ENCODE peak calls at places on chromosome 16, in five cellular contexts. One of them, this sample, is unnamed.

GRCh38 chr16:86872833-86873232 is 294.5 kb downstream of the FOXL1 start:
- DNase-seq in stimulated activated CD4-positive, alpha-beta T cell treated with anti-CD3 and anti-CD28 coated beads, Interleukin-1b, Interleukin-23, amount 100 ng/mL, for 1 hour: no peak
- DNase-seq in cardiac fibroblast: no peak
- DNase-seq in HCT116: no peak
- DNase-seq in AG04450: no peak
- DNase-seq in this sample: no peak

GRCh38 chr16:54050281-54051210 is 236.0 kb downstream of the IRX3 start:
- DNase-seq in HCT116: no peak
- DNase-seq in cardiac fibroblast: no peak
- DNase-seq in stimulated activated CD4-positive, alpha-beta T cell treated with anti-CD3 and anti-CD28 coated beads, Interleukin-1b, Interleukin-23, amount 100 ng/mL, for 1 hour: no peak
- DNase-seq in AG04450: no peak
- DNase-seq in this sample: no peak

GRCh38 chr16:2860826-2861567 is 3.0 kb upstream of the PRSS22 start:
- DNase-seq in AG04450: no peak
- DNase-seq in HCT116: no peak
- DNase-seq in stimulated activated CD4-positive, alpha-beta T cell treated with anti-CD3 and anti-CD28 coated beads, Interleukin-1b, Interleukin-23, amount 100 ng/mL, for 1 hour: no peak
- DNase-seq in cardiac fibroblast: no peak
- DNase-seq in this sample: no peak

GRCh38 chr16:67748791-67749282 is 29.7 kb upstream of the GFOD2 start:
- DNase-seq in HCT116: no peak
- DNase-seq in cardiac fibroblast: no peak
- DNase-seq in stimulated activated CD4-positive, alpha-beta T cell treated with anti-CD3 and anti-CD28 coated beads, Interleukin-1b, Interleukin-23, amount 100 ng/mL, for 1 hour: no peak
- DNase-seq in AG04450: no peak
- DNase-seq in this sample: no peak

GRCh38 chr16:81465375-81465943 is 20.9 kb downstream of the CMIP start:
- DNase-seq in HCT116: no peak
- DNase-seq in cardiac fibroblast: no peak
- DNase-seq in AG04450: no peak
- DNase-seq in stimulated activated CD4-positive, alpha-beta T cell treated with anti-CD3 and anti-CD28 coated beads, Interleukin-1b, Interleukin-23, amount 100 ng/mL, for 1 hour: no peak
- DNase-seq in this sample: no peak

GRCh38 chr16:24178496-24178895 is 77.6 kb upstream of the CACNG3 start:
- DNase-seq in cardiac fibroblast: no peak
- DNase-seq in stimulated activated CD4-positive, alpha-beta T cell treated with anti-CD3 and anti-CD28 coated beads, Interleukin-1b, Interleukin-23, amount 100 ng/mL, for 1 hour: no peak
- DNase-seq in HCT116: no peak
- DNase-seq in AG04450: no peak
- DNase-seq in this sample: no peak

GRCh38 chr16:55672471-55672870 is 16.7 kb downstream of the SLC6A2 start:
- DNase-seq in AG04450: no peak
- DNase-seq in stimulated activated CD4-positive, alpha-beta T cell treated with anti-CD3 and anti-CD28 coated beads, Interleukin-1b, Interleukin-23, amount 100 ng/mL, for 1 hour: no peak
- DNase-seq in cardiac fibroblast: peak
- DNase-seq in HCT116: no peak
- DNase-seq in this sample: no peak

GRCh38 chr16:61362583-61362982 is 673.7 kb downstream of the CDH8 start:
- DNase-seq in AG04450: no peak
- DNase-seq in stimulated activated CD4-positive, alpha-beta T cell treated with anti-CD3 and anti-CD28 coated beads, Interleukin-1b, Interleukin-23, amount 100 ng/mL, for 1 hour: no peak
- DNase-seq in HCT116: no peak
- DNase-seq in cardiac fibroblast: no peak
- DNase-seq in this sample: no peak

GRCh38 chr16:7504844-7505243 is 172.2 kb downstream of the RBFOX1 start:
- DNase-seq in stimulated activated CD4-positive, alpha-beta T cell treated with anti-CD3 and anti-CD28 coated beads, Interleukin-1b, Interleukin-23, amount 100 ng/mL, for 1 hour: no peak
- DNase-seq in cardiac fibroblast: no peak
- DNase-seq in AG04450: no peak
- DNase-seq in HCT116: no peak
- DNase-seq in this sample: no peak

GRCh38 chr16:89197033-89197632 is 3.2 kb downstream of the SLC22A31 start:
- DNase-seq in AG04450: no peak
- DNase-seq in stimulated activated CD4-positive, alpha-beta T cell treated with anti-CD3 and anti-CD28 coated beads, Interleukin-1b, Interleukin-23, amount 100 ng/mL, for 1 hour: no peak
- DNase-seq in HCT116: no peak
- DNase-seq in cardiac fibroblast: no peak
- DNase-seq in this sample: no peak

GRCh38 chr16:27511657-27512056 is 38.1 kb downstream of the GTF3C1 start:
- DNase-seq in cardiac fibroblast: peak
- DNase-seq in stimulated activated CD4-positive, alpha-beta T cell treated with anti-CD3 and anti-CD28 coated beads, Interleukin-1b, Interleukin-23, amount 100 ng/mL, for 1 hour: no peak
- DNase-seq in HCT116: no peak
- DNase-seq in AG04450: no peak
- DNase-seq in this sample: no peak

GRCh38 chr16:86549076-86549892 is 5.8 kb downstream of the MTHFSD start:
- DNase-seq in stimulated activated CD4-positive, alpha-beta T cell treated with anti-CD3 and anti-CD28 coated beads, Interleukin-1b, Interleukin-23, amount 100 ng/mL, for 1 hour: no peak
- DNase-seq in HCT116: no peak
- DNase-seq in AG04450: no peak
- DNase-seq in cardiac fibroblast: no peak
- DNase-seq in this sample: no peak

GRCh38 chr16:24858219-24859041 is 12.7 kb downstream of the SLC5A11 start:
- DNase-seq in HCT116: no peak
- DNase-seq in cardiac fibroblast: peak
- DNase-seq in stimulated activated CD4-positive, alpha-beta T cell treated with anti-CD3 and anti-CD28 coated beads, Interleukin-1b, Interleukin-23, amount 100 ng/mL, for 1 hour: no peak
- DNase-seq in AG04450: no peak
- DNase-seq in this sample: no peak

GRCh38 chr16:68072038-68072695 is 13.0 kb upstream of the NFATC3 start:
- DNase-seq in cardiac fibroblast: no peak
- DNase-seq in stimulated activated CD4-positive, alpha-beta T cell treated with anti-CD3 and anti-CD28 coated beads, Interleukin-1b, Interleukin-23, amount 100 ng/mL, for 1 hour: no peak
- DNase-seq in HCT116: no peak
- DNase-seq in AG04450: no peak
- DNase-seq in this sample: no peak

GRCh38 chr16:76370344-76370743 is 93.1 kb downstream of the CNTNAP4 start:
- DNase-seq in stimulated activated CD4-positive, alpha-beta T cell treated with anti-CD3 and anti-CD28 coated beads, Interleukin-1b, Interleukin-23, amount 100 ng/mL, for 1 hour: no peak
- DNase-seq in cardiac fibroblast: no peak
- DNase-seq in AG04450: no peak
- DNase-seq in HCT116: no peak
- DNase-seq in this sample: no peak

GRCh38 chr16:27639588-27640276 is 89.8 kb downstream of the KATNIP start:
- DNase-seq in stimulated activated CD4-positive, alpha-beta T cell treated with anti-CD3 and anti-CD28 coated beads, Interleukin-1b, Interleukin-23, amount 100 ng/mL, for 1 hour: no peak
- DNase-seq in cardiac fibroblast: peak
- DNase-seq in HCT116: peak
- DNase-seq in AG04450: peak
- DNase-seq in this sample: peak

GRCh38 chr16:86836503-86837125 is 258.3 kb downstream of the FOXL1 start:
- DNase-seq in HCT116: no peak
- DNase-seq in cardiac fibroblast: peak
- DNase-seq in AG04450: peak
- DNase-seq in stimulated activated CD4-positive, alpha-beta T cell treated with anti-CD3 and anti-CD28 coated beads, Interleukin-1b, Interleukin-23, amount 100 ng/mL, for 1 hour: no peak
- DNase-seq in this sample: no peak

GRCh38 chr16:68459457-68459856 is 11.1 kb upstream of the SMPD3 start:
- DNase-seq in stimulated activated CD4-positive, alpha-beta T cell treated with anti-CD3 and anti-CD28 coated beads, Interleukin-1b, Interleukin-23, amount 100 ng/mL, for 1 hour: no peak
- DNase-seq in HCT116: no peak
- DNase-seq in cardiac fibroblast: no peak
- DNase-seq in AG04450: no peak
- DNase-seq in this sample: no peak

GRCh38 chr16:67296422-67296821 is 17.1 kb downstream of the PLEKHG4 start:
- DNase-seq in HCT116: no peak
- DNase-seq in stimulated activated CD4-positive, alpha-beta T cell treated with anti-CD3 and anti-CD28 coated beads, Interleukin-1b, Interleukin-23, amount 100 ng/mL, for 1 hour: no peak
- DNase-seq in cardiac fibroblast: peak
- DNase-seq in AG04450: no peak
- DNase-seq in this sample: no peak

GRCh38 chr16:87740441-87740840 is 25.3 kb downstream of the KLHDC4 start:
- DNase-seq in stimulated activated CD4-positive, alpha-beta T cell treated with anti-CD3 and anti-CD28 coated beads, Interleukin-1b, Interleukin-23, amount 100 ng/mL, for 1 hour: no peak
- DNase-seq in AG04450: no peak
- DNase-seq in cardiac fibroblast: no peak
- DNase-seq in HCT116: no peak
- DNase-seq in this sample: no peak

GRCh38 chr16:22627043-22627442 is 116.4 kb downstream of the NPIPB5 start:
- DNase-seq in stimulated activated CD4-positive, alpha-beta T cell treated with anti-CD3 and anti-CD28 coated beads, Interleukin-1b, Interleukin-23, amount 100 ng/mL, for 1 hour: no peak
- DNase-seq in cardiac fibroblast: no peak
- DNase-seq in HCT116: no peak
- DNase-seq in AG04450: no peak
- DNase-seq in this sample: peak

GRCh38 chr16:57165923-57166322 is 19.9 kb downstream of the PSME3IP1 start:
- DNase-seq in HCT116: no peak
- DNase-seq in stimulated activated CD4-positive, alpha-beta T cell treated with anti-CD3 and anti-CD28 coated beads, Interleukin-1b, Interleukin-23, amount 100 ng/mL, for 1 hour: no peak
- DNase-seq in AG04450: no peak
- DNase-seq in cardiac fibroblast: peak
- DNase-seq in this sample: peak

GRCh38 chr16:22023505-22023904 is 15.6 kb downstream of the MOSMO start:
- DNase-seq in AG04450: no peak
- DNase-seq in stimulated activated CD4-positive, alpha-beta T cell treated with anti-CD3 and anti-CD28 coated beads, Interleukin-1b, Interleukin-23, amount 100 ng/mL, for 1 hour: no peak
- DNase-seq in cardiac fibroblast: no peak
- DNase-seq in HCT116: no peak
- DNase-seq in this sample: no peak

GRCh38 chr16:57192146-57192545 is 6.0 kb downstream of the RSPRY1 start:
- DNase-seq in AG04450: no peak
- DNase-seq in cardiac fibroblast: no peak
- DNase-seq in HCT116: no peak
- DNase-seq in stimulated activated CD4-positive, alpha-beta T cell treated with anti-CD3 and anti-CD28 coated beads, Interleukin-1b, Interleukin-23, amount 100 ng/mL, for 1 hour: no peak
- DNase-seq in this sample: no peak

GRCh38 chr16:84279871-84280270 is 14.8 kb upstream of the WFDC1 start:
- DNase-seq in stimulated activated CD4-positive, alpha-beta T cell treated with anti-CD3 and anti-CD28 coated beads, Interleukin-1b, Interleukin-23, amount 100 ng/mL, for 1 hour: no peak
- DNase-seq in AG04450: no peak
- DNase-seq in cardiac fibroblast: no peak
- DNase-seq in HCT116: no peak
- DNase-seq in this sample: no peak